ENCODE peak calls at places on chromosome 2, in six cellular contexts. D, K, X, V, Z and Y are unnamed samples.
A peak's percentile ranks its signal among the peaks of the same experiment; 100 is the strongest.

GRCh38 chr2:100309973-100310719 is 12.2 kb downstream of the LONRF2 start:
- DNase-seq in D (no peak), Z (no peak), V (no peak), K (no peak), X (no peak), Y (no peak)

GRCh38 chr2:173291412-173291811 is 63.3 kb upstream of the CDCA7 start:
- DNase-seq in Z (no peak), V (no peak), D (no peak), X (no peak), K (no peak), Y (no peak)

GRCh38 chr2:203683932-203684556 is 22.4 kb upstream of the CD28 start:
- DNase-seq in X (no peak), V (peak; percentile 71), D (no peak), Z (peak; percentile 28), K (no peak), Y (no peak)

GRCh38 chr2:230170532-230170931 is 49.3 kb downstream of the SP110 start:
- DNase-seq in V (no peak), K (no peak), Z (no peak), X (no peak), D (no peak), Y (peak; percentile 79)

GRCh38 chr2:96832751-96833507 is 10.9 kb downstream of the ANKRD23 start:
- DNase-seq in V (no peak), Z (no peak), X (no peak), K (no peak), D (no peak), Y (no peak)

GRCh38 chr2:163646659-163647058 is 89.1 kb downstream of the FIGN start:
- DNase-seq in D (no peak), V (no peak), Z (no peak), K (no peak), X (no peak), Y (no peak)

GRCh38 chr2:27582129-27582694 is 630 bp upstream of the ZNF512 start:
- DNase-seq in K (no peak), X (no peak), Z (no peak), V (no peak), D (no peak), Y (no peak)

GRCh38 chr2:11914455-11914854 is 168.0 kb downstream of the LPIN1 start:
- DNase-seq in X (no peak), D (no peak), K (no peak), V (no peak), Z (no peak), Y (peak; percentile 87)

GRCh38 chr2:236972491-236973379 is 113.0 kb upstream of the COPS8 start:
- DNase-seq in K (no peak), D (no peak), V (peak; percentile 76), X (no peak), Z (no peak), Y (no peak)

GRCh38 chr2:238139141-238139840 is 823 bp downstream of the KLHL30 start:
- DNase-seq in Z (no peak), D (no peak), K (peak; percentile 82), V (no peak), X (no peak), Y (no peak)

GRCh38 chr2:239239607-239240479 is 161.0 kb downstream of the HDAC4 start:
- DNase-seq in V (no peak), K (no peak), X (peak; percentile 76), Z (no peak), D (no peak), Y (no peak)

GRCh38 chr2:130869441-130870160 is 32.9 kb downstream of the ARHGEF4 start:
- DNase-seq in K (no peak), D (no peak), V (no peak), Z (no peak), X (no peak), Y (no peak)
- TF ChIP-seq GABPA in K (no peak), D (no peak), V (no peak), Z (no peak), X (no peak), Y (no peak)

DNA sequence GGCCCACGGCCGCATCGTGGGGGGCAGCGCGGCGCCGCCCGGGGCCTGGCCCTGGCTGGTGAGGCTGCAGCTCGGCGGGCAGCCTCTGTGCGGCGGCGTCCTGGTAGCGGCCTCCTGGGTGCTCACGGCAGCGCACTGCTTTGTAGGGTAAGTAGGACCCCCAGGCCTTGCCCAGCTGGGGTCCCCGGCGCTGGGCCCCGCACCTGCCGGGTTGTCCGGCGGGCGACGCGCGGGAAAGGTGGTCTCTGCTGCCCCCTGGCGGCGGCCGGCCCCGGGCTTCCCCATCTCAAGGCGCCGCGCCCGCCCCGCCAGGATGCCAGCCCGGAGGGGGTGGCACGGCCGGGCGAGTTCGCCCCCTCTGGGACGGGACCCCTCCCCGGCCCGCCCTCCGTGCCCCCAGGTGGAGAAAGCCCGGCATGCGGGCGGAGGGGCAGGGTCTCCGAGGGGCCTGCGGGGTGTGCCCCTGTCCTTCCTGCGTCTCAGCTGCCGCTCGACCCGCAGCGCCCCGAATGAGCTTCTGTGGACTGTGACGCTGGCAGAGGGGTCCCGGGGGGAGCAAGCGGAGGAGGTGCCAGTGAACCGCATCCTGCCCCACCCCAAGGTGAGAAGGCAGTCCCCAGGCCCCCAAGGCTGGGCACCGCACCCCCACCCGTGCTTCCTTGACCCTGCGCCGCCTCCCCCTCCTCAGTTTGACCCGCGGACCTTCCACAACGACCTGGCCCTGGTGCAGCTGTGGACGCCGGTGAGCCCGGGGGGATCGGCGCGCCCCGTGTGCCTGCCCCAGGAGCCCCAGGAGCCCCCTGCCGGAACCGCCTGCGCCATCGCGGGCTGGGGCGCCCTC is 2.0 kb downstream of the PRSS56 start:
- DNase-seq in X (peak; percentile 96), Z (no peak), D (no peak), K (peak; percentile 80), V (no peak), Y (peak; percentile 17)
- H3K4me3 ChIP-seq in X (peak overlapping the region; percentile 9), Z (no peak overlapping the region), D (no peak overlapping the region), K (no peak overlapping the region), V (no peak overlapping the region), Y (no peak overlapping the region)

GRCh38 chr2:121694398-121695178 is 42.1 kb downstream of the NIFK start:
- DNase-seq in X (no peak), V (no peak), D (no peak), K (no peak), Z (no peak), Y (no peak)
- TF ChIP-seq GABPA in X (no peak), V (no peak), D (no peak), K (no peak), Z (no peak), Y (no peak)

GRCh38 chr2:222919841-222920609 is 59.2 kb downstream of the ACSL3 start:
- DNase-seq in V (no peak), D (no peak), K (peak; percentile 49), X (no peak), Z (no peak), Y (no peak)

GRCh38 chr2:222912776-222913175 is 51.9 kb downstream of the ACSL3 start:
- DNase-seq in D (no peak), Z (no peak), V (no peak), K (no peak), X (no peak), Y (no peak)

GRCh38 chr2:222912117-222912516 is 51.3 kb downstream of the ACSL3 start:
- DNase-seq in Z (peak; percentile 92), D (no peak), X (no peak), K (no peak), V (no peak), Y (peak; percentile 96)

GRCh38 chr2:222916229-222917197 is 55.7 kb downstream of the ACSL3 start:
- DNase-seq in Z (no peak), D (no peak), V (no peak), X (no peak), K (no peak), Y (no peak)

GRCh38 chr2:222915092-222915957 is 54.5 kb downstream of the ACSL3 start:
- DNase-seq in X (no peak), K (no peak), D (no peak), Z (no peak), V (no peak), Y (no peak)
- H3K4me3 ChIP-seq in X (no peak overlapping the region), K (no peak overlapping the region), D (no peak overlapping the region), Z (no peak overlapping the region), V (no peak overlapping the region), Y (no peak overlapping the region)

DNA sequence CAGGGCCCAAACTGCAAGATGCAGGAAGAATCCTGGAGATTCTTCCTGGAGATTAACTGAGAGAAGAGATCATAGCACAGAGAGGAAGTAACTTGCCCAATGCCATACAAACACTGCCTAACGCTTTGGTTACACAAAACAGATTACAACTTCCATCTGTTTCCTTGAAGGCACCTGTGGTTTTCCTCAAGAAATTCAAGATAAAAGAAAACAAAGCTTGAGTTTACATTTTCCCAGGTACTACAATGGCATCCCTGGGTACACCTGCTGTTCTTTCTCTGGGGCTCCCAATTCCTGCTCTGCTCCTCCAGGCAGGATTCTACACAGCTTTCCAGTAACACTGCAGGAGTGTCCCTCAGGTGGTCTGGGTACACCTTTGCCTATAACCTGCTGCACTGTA is 781.9 kb upstream of the ID2 start:
- DNase-seq in X (no peak), V (no peak), D (no peak), Z (no peak), K (no peak), Y (peak; percentile 40)
- TF ChIP-seq GABPA in X (no peak), V (no peak), D (no peak), Z (no peak), K (no peak), Y (no peak)

GRCh38 chr2:143476421-143477084 is 347.3 kb downstream of the ARHGAP15 start:
- DNase-seq in Z (no peak), D (no peak), X (no peak), V (no peak), K (no peak), Y (no peak)

GRCh38 chr2:143475131-143475784 is 346.0 kb downstream of the ARHGAP15 start:
- DNase-seq in X (no peak), V (no peak), Z (no peak), K (no peak), D (no peak), Y (no peak)

GRCh38 chr2:143474568-143474967 is 345.3 kb downstream of the ARHGAP15 start:
- DNase-seq in X (no peak), D (no peak), Z (no peak), K (no peak), V (no peak), Y (no peak)

GRCh38 chr2:143480586-143481230 is 351.5 kb downstream of the ARHGAP15 start:
- DNase-seq in Z (no peak), D (no peak), X (no peak), K (no peak), V (no peak), Y (no peak)

DNA sequence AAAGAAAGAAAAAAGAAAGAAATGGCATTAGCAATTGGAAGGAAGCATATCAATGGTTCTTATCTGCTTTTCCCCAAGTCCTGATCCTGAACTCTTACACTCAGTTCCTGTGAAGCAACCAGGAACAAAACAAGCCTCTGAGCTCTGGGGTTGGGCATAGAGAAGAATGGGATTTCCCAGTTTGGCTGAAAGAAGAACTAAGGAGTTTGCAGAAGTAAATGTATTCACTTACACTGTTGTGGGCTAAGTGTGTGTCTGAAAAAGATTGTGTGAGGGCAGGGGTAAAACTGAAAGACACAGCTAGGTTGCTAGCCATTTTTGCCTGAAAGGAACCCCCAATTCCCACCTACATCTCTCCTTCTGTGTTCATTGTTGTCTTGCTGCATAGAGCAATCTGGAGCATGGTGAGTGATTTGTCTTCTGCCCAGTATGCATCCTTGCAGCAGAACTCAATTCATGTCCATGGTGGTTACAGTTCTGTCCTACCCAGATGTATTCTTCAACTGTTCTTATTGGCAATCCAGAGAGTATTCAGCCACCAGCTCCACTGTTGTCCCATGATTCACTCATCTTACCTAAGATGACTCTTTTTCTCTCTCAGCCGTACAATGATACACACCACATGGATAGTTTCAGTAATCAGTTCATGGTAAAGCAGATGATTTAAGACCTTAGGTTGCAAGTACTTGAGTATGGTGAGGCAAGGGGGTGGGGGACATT is 348.7 kb downstream of the ARHGAP15 start:
- DNase-seq in V (no peak), X (no peak), K (no peak), Z (peak; percentile 7), D (no peak), Y (no peak)
- H3K4me3 ChIP-seq in V (no peak overlapping the region), X (no peak overlapping the region), K (no peak overlapping the region), Z (no peak overlapping the region), D (no peak overlapping the region), Y (no peak overlapping the region)

GRCh38 chr2:88481937-88482336 is 29.4 kb upstream of the FOXI3 start:
- DNase-seq in V (no peak), D (no peak), K (no peak), Z (no peak), X (no peak), Y (no peak)
- TF ChIP-seq GABPA in V (no peak), D (no peak), K (no peak), Z (no peak), X (no peak), Y (no peak)